ENCODE peak calls at places on chromosomes 12 and 14, in four cellular contexts. One of them, this sample, is unnamed.

GRCh38 chr12:53867216-53868012 is 71.2 kb upstream of the HOXC13 start:
- DNase-seq in HepG2: peak; percentile 14
- DNase-seq in H1: no peak
- DNase-seq in K562: no peak
- DNase-seq in this sample: no peak

GRCh38 chr12:110355080-110355479 is 48.4 kb downstream of the ANAPC7 start:
- DNase-seq in K562: peak; percentile 61
- DNase-seq in HepG2: peak; percentile 55
- DNase-seq in H1: no peak
- DNase-seq in this sample: no peak

GRCh38 chr12:50458606-50459005 is 46.2 kb upstream of the DIP2B start:
- DNase-seq in K562: no peak
- DNase-seq in H1: no peak
- DNase-seq in HepG2: no peak
- DNase-seq in this sample: no peak

GRCh38 chr14:73460691-73461127 is 2.4 kb upstream of the NUMB start:
- DNase-seq in K562: no peak
- DNase-seq in HepG2: no peak
- DNase-seq in H1: no peak
- DNase-seq in this sample: no peak

GRCh38 chr12:21500786-21501257 is 613 bp downstream of the RECQL start:
- DNase-seq in HepG2: no peak
- DNase-seq in K562: no peak
- DNase-seq in H1: no peak
- DNase-seq in this sample: peak; percentile 2

GRCh38 chr12:27981874-27982273 is 9.3 kb upstream of the PTHLH start:
- DNase-seq in K562: no peak
- DNase-seq in HepG2: no peak
- DNase-seq in H1: no peak
- DNase-seq in this sample: no peak

GRCh38 chr12:103839103-103839502 is 1.9 kb downstream of the NT5DC3 start:
- DNase-seq in H1: no peak
- DNase-seq in K562: no peak
- DNase-seq in HepG2: peak; percentile 30
- DNase-seq in this sample: no peak

GRCh38 chr14:36508418-36509051 is 11.5 kb downstream of the NKX2-1 start:
- DNase-seq in K562: no peak
- DNase-seq in HepG2: no peak
- DNase-seq in H1: no peak
- DNase-seq in this sample: no peak

GRCh38 chr12:46303039-46303666 is 34.3 kb upstream of the SLC38A1 start:
- DNase-seq in HepG2: peak; percentile 27
- DNase-seq in H1: no peak
- DNase-seq in K562: peak; percentile 57
- DNase-seq in this sample: peak; percentile 2

GRCh38 chr12:131619106-131619642 is 91.7 kb upstream of the SFSWAP start:
- DNase-seq in HepG2: no peak
- DNase-seq in H1: no peak
- DNase-seq in K562: no peak
- DNase-seq in this sample: no peak

GRCh38 chr12:53501615-53502181 is 615 bp downstream of the TARBP2 start:
- DNase-seq in H1: no peak
- DNase-seq in HepG2: no peak
- DNase-seq in K562: no peak
- DNase-seq in this sample: no peak

GRCh38 chr12:68675098-68675842 is 11.5 kb upstream of the NUP107 start:
- DNase-seq in HepG2: no peak
- DNase-seq in H1: no peak
- DNase-seq in K562: peak; percentile 35
- DNase-seq in this sample: no peak

GRCh38 chr14:32508281-32508680 is 179.2 kb downstream of the AKAP6 start:
- DNase-seq in HepG2: no peak
- DNase-seq in H1: no peak
- DNase-seq in K562: no peak
- DNase-seq in this sample: no peak

DNA sequence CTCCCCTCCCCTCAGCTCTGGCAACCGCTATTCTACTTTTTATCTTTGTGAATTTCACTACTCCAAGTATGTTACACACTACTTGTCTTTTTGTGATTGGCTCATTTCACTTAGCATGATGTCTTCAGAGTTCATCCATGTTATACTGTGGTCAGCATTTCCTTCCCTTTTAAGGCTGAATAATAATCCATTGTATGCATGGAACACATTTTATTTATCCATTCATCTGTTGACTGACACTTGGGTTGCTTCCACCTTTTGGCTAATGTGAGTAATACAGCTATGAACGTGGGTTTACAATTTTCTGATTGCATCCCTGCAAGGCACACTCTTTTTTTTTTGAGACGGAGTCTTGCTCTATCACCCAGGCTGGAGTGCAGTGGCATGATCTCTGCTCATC is 53.0 kb upstream of the FUT8 start:
- DNase-seq in HepG2: peak; percentile 14
- DNase-seq in K562: no peak
- DNase-seq in H1: no peak
- DNase-seq in this sample: no peak
- TF ChIP-seq HDAC2 in HepG2: no peak
- TF ChIP-seq HDAC2 in K562: no peak
- TF ChIP-seq HDAC2 in H1: no peak
- TF ChIP-seq HDAC2 in this sample: no peak

GRCh38 chr12:113048716-113049127 is 7.8 kb upstream of the DTX1 start:
- DNase-seq in H1: no peak
- DNase-seq in HepG2: peak; percentile 40
- DNase-seq in K562: peak; percentile 80
- DNase-seq in this sample: no peak
- TF ChIP-seq ATF3 in H1: no peak
- TF ChIP-seq ATF3 in HepG2: no peak
- TF ChIP-seq ATF3 in K562: no peak
- TF ChIP-seq ATF3 in this sample: no peak

GRCh38 chr12:39297946-39298345 is 145.0 kb downstream of the KIF21A start:
- DNase-seq in K562: no peak
- DNase-seq in HepG2: no peak
- DNase-seq in H1: no peak
- DNase-seq in this sample: no peak

GRCh38 chr12:39300799-39301198 is 142.1 kb downstream of the KIF21A start:
- DNase-seq in HepG2: no peak
- DNase-seq in H1: no peak
- DNase-seq in K562: no peak
- DNase-seq in this sample: no peak

GRCh38 chr12:39294712-39295111 is 148.2 kb downstream of the KIF21A start:
- DNase-seq in HepG2: no peak
- DNase-seq in K562: no peak
- DNase-seq in H1: no peak
- DNase-seq in this sample: no peak

GRCh38 chr12:39292125-39292630 is 150.7 kb downstream of the KIF21A start:
- DNase-seq in H1: no peak
- DNase-seq in HepG2: no peak
- DNase-seq in K562: no peak
- DNase-seq in this sample: no peak

DNA sequence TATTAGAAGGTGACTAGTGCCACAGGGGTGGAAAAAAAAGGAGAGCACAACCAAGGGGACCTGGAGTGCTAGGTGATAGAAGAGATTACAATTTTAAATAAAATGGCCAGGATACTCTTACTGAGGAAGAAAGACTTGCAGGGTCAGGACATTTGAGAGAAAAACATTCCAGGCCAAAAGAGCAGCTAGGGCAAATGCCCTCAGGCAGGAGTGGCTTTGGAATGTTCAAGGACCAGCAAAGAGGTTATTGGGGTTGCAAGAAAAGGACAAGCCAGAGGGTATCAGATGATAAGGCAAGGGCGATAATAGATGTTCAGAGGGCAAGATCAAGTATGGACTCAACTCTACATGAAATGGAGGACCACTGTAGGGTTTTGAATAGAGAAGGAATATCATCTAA is 146.4 kb downstream of the KIF21A start:
- DNase-seq in HepG2: no peak
- DNase-seq in H1: no peak
- DNase-seq in K562: no peak
- DNase-seq in this sample: no peak
- TF ChIP-seq HDAC2 in HepG2: no peak
- TF ChIP-seq HDAC2 in H1: no peak
- TF ChIP-seq HDAC2 in K562: no peak
- TF ChIP-seq HDAC2 in this sample: no peak

GRCh38 chr12:442235-442884 is 17.4 kb upstream of the B4GALNT3 start:
- DNase-seq in H1: no peak
- DNase-seq in K562: peak; percentile 39
- DNase-seq in HepG2: peak; percentile 36
- DNase-seq in this sample: no peak
- TF ChIP-seq ATF3 in H1: no peak
- TF ChIP-seq ATF3 in K562: no peak
- TF ChIP-seq ATF3 in HepG2: no peak
- TF ChIP-seq ATF3 in this sample: no peak

DNA sequence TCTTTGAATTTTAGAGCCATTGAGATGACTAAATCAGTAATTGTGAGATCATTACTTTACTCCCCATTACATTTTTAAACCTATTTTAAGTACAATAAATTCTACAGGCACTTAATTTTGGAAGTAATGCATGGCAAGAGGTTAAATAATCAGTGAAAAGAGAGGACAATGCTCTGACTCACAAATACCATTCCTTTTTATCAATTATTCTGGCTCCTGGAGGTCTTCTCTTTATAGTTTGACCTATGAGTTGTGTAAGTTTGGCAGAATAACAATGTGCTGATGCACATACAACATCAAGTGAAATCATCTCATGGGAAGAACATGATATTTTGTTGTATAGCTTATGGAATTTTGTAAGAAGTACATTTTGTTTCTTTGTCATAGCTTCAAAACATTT is 166.7 kb downstream of the TMTC3 start:
- DNase-seq in K562: no peak
- DNase-seq in HepG2: no peak
- DNase-seq in H1: no peak
- DNase-seq in this sample: no peak
- TF ChIP-seq HDAC2 in K562: no peak
- TF ChIP-seq HDAC2 in HepG2: no peak
- TF ChIP-seq HDAC2 in H1: no peak
- TF ChIP-seq HDAC2 in this sample: no peak

DNA sequence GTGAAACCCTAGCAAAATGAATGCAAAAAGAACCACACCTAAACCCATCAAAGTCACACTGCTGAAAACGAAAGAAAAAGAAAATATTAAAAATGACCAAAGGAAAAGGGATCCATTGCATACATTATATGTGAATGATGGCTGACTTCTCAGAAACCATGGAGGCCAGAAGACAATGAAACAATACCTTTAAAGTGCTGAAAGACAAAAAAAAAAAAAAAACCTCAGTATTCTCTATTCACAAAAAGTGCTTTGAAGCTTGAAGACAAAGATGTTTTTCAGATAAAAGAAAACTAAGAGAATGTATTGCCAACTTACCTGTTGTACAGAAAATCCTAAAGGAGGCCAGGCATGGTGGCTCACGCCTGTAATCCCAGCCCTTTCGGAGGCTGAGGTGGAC is 4.5 kb upstream of the EVL start:
- DNase-seq in H1: no peak
- DNase-seq in HepG2: no peak
- DNase-seq in K562: no peak
- DNase-seq in this sample: no peak
- TF ChIP-seq ATF3 in H1: no peak
- TF ChIP-seq ATF3 in HepG2: no peak
- TF ChIP-seq ATF3 in K562: no peak
- TF ChIP-seq ATF3 in this sample: no peak

DNA sequence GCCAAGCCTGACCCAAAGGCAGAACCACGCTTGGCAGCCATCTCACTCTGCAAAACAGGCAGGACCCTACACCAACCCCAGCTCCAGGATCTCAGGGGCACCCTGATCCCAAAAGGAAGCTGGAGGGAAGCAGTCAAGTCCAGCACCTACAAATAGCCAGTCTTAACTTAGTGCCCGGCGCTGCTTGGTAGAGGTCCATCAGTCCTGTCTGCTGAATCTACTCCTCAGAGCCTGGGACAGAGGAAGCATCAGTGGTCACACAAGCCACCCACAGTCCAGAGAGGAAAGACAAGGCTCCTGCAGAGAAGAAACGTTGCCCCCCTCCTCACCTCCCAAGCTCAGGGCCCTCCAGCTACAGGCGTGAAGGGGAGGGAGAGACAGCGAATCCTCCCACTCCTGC is 1.4 kb downstream of the PXN start:
- DNase-seq in H1: no peak
- DNase-seq in K562: no peak
- DNase-seq in HepG2: no peak
- DNase-seq in this sample: no peak
- TF ChIP-seq HDAC2 in H1: no peak
- TF ChIP-seq HDAC2 in K562: no peak
- TF ChIP-seq HDAC2 in HepG2: no peak
- TF ChIP-seq HDAC2 in this sample: no peak

GRCh38 chr12:96094201-96094600 is 58.8 kb upstream of the LTA4H start:
- DNase-seq in K562: no peak
- DNase-seq in HepG2: no peak
- DNase-seq in H1: peak; percentile 46
- DNase-seq in this sample: no peak
- TF ChIP-seq ATF3 in K562: no peak
- TF ChIP-seq ATF3 in HepG2: no peak
- TF ChIP-seq ATF3 in H1: no peak
- TF ChIP-seq ATF3 in this sample: no peak

DNA sequence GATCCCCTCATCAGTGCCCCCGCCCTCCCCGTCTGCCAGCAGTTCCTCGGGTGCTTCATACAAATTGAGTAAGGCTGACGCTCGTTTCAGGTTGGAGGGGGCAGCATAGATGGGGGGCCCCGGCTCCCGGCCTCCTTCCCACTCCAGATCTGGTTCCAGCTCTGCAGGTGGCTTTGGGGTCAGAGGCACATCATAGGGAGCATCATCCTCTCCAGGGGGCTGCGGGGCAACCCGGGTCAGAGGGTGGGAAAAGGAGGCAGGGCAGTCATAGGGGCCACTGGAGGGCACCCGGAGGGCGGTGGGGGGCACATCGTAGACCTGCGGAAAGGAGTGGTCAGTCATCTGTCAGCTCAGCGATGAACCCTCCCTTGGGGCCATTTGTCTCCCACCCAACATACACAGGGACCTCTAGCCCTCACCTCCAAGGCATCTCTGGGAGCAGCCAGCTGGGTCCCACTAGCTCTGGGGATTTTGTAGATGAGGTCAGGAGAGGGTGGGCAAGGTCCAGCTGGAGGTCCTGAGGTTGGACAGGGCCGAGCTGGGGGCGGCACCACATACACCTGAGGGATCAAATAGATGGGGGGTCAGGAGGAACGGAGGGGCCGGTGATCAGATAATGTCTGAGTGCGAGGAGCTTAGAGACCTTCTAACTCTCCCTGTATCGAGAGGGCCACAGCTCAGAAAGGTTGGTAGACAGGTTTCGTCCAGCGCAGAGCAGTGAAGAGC is 5.1 kb downstream of the EFS start:
- DNase-seq in H1: no peak
- DNase-seq in K562: no peak
- DNase-seq in HepG2: no peak
- DNase-seq in this sample: no peak
- TF ChIP-seq HDAC2 in H1: no peak
- TF ChIP-seq HDAC2 in K562: no peak
- TF ChIP-seq HDAC2 in HepG2: no peak
- TF ChIP-seq HDAC2 in this sample: no peak

This sample was measured in GM12878.